ENCODE peak calls at places on chromosomes 3 and 15, in ten cellular contexts. G is nephron progenitor cell, R is transverse colon, Q is uterus, O is GM23338, U is Calu3, H is upper lobe of left lung, S is omental fat pad, V is psoas muscle, L is MCF 10A. F is an unnamed sample.

GRCh38 chr3:13219077-13219901 is 146.1 kb upstream of the IQSEC1 start:
- DNase-seq in U (no peak), S (no peak), Q (no peak), L (no peak), H (no peak), V (peak), G (no peak), O (no peak), R (no peak), F (no peak)

GRCh38 chr3:32586361-32586760 is 15.7 kb upstream of the DYNC1LI1 start:
- DNase-seq in Q (no peak), O (no peak), R (no peak), L (no peak), U (no peak), V (no peak), G (no peak), S (no peak), H (no peak), F (no peak)

GRCh38 chr15:70627322-70627721 is 136.0 kb downstream of the UACA start:
- DNase-seq in V (no peak), L (no peak), S (no peak), Q (no peak), H (no peak), G (no peak), U (no peak), O (no peak), R (no peak), F (no peak)

GRCh38 chr15:68317281-68318007 is 39.9 kb downstream of the FEM1B start:
- DNase-seq in H (peak), U (no peak), O (no peak), V (no peak), L (no peak), S (no peak), G (no peak), Q (peak), R (no peak), F (no peak)

GRCh38 chr15:77514635-77515421 is 94.1 kb downstream of the HMG20A start:
- DNase-seq in V (peak), U (no peak), G (no peak), H (no peak), L (no peak), R (no peak), Q (no peak), S (no peak), O (no peak), F (no peak)

GRCh38 chr3:98839846-98840245 is 61.6 kb downstream of the DCBLD2 start:
- DNase-seq in R (no peak), L (no peak), H (no peak), S (no peak), G (no peak), U (no peak), O (no peak), V (no peak), Q (no peak), F (no peak)

GRCh38 chr3:74768010-74768409 is 153.6 kb upstream of the CNTN3 start:
- DNase-seq in R (no peak), U (no peak), G (no peak), V (no peak), H (no peak), L (no peak), Q (no peak), O (no peak), S (no peak), F (no peak)

GRCh38 chr15:87827126-87827525 is 429.4 kb downstream of the NTRK3 start:
- DNase-seq in R (no peak), O (no peak), U (no peak), V (no peak), H (no peak), S (no peak), L (peak), Q (no peak), G (no peak), F (no peak)

GRCh38 chr15:43118276-43118675 is 12.4 kb upstream of the UBR1 start:
- DNase-seq in S (no peak), R (no peak), G (no peak), H (no peak), V (no peak), U (no peak), L (no peak), Q (no peak), O (no peak), F (peak)

GRCh38 chr15:100692671-100693070 is 90.3 kb downstream of the ASB7 start:
- DNase-seq in H (no peak), L (no peak), S (no peak), U (no peak), O (no peak), V (no peak), R (no peak), Q (peak), G (no peak), F (no peak)

DNA sequence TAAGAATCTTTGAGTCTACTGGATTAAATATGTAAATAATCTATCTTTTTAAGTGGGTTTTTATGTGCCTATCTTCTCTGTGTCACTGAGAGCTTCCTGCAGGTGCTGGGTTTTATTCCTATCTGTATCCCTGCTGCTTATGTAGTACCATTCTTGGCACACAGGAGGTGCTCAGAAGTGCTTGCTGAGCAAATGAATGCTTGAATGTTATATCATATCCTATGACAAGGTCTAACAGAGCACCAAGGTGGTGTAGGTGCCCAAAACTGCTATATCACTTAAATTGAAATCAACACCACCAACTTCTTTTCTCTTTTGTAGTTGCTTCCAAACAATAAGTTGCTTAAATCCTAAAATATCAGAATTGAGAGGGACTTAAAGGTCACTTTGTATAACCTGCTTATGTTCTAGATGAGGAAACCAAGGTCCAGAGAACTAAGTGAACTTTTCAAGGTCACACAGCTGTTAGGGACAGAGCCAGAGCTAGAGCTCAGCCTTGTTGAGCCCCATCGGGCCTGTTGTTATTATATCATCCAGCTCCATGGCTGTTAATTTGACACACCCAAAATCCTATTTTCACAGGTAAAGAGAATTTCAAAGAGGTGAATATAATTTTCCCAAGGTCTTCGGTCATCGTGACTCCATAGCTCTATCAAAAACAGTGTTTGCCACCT is 46.0 kb downstream of the CCNL1 start:
- DNase-seq in O (peak), L (no peak), G (no peak), V (no peak), H (no peak), Q (no peak), R (no peak), S (no peak), U (no peak), F (no peak)
- TF ChIP-seq CTCF in O (peak), L (no peak), G (no peak), V (no peak), H (peak), Q (no peak), R (no peak), S (no peak), U (no peak), F (no peak)

GRCh38 chr3:181844227-181844626 is 132.5 kb downstream of the SOX2 start:
- DNase-seq in G (no peak), Q (no peak), S (no peak), V (no peak), L (no peak), U (no peak), R (no peak), O (no peak), H (no peak), F (no peak)

GRCh38 chr3:181839915-181840295 is 128.2 kb downstream of the SOX2 start:
- DNase-seq in U (no peak), Q (no peak), G (no peak), R (no peak), H (no peak), L (no peak), V (no peak), O (no peak), S (no peak), F (no peak)

DNA sequence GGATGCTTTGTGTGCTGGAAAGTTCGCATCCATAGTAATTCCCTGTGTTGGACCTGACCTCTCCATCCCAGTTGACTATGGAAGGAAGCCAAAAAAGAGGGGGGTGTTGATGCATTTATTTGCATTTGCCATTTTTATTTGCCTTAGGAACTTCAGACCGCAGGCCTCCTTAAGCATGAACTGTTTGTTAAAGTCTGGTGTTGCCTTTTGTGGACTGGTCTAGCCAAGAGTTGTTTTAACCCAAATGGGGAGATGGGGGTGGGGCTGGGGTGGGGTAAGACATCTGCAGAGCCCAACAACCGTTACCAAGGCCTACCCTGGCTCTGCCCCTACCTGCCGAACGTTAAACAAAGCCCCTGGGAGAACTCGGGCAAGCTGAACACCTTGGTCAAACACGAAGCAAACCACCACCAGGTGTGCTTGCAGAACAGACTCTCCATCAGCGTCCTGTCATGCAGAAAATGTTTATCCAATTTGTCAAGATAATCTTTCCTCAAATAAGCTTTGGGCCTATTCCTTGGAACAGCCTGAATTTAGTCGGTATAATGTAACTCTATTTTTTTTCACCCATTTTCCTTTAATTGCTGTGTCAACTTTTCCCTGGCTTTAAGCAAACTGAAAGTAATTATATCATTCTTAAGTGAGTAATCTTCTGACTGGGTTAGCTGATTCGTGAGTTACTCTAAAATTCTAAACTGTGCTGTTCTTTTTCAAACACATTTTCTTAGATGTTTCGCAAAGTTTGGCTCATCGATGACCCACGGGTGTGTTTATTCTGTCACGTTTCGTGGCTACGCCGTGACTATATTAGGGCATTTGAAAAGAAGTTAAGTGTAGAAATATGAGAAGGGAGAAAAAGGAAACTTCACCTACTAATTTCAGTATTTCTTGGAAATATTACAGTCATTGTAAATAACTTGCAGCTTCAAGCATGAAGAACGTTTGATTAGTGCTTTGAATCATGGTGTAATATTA is 127.5 kb downstream of the SOX2 start:
- DNase-seq in R (no peak), G (no peak), L (no peak), Q (no peak), H (no peak), V (no peak), O (no peak), S (no peak), U (no peak), F (no peak)
- TF ChIP-seq CTCF in R (no peak), G (no peak), L (no peak), Q (no peak), H (no peak), V (no peak), O (no peak), S (no peak), U (no peak), F (no peak)

GRCh38 chr15:90893175-90894090 is 9.1 kb downstream of the FES start:
- DNase-seq in H (no peak), U (no peak), V (no peak), L (no peak), Q (no peak), O (peak), R (no peak), G (no peak), S (no peak), F (no peak)
- TF ChIP-seq CTCF in H (no peak), U (no peak), V (no peak), L (peak), Q (no peak), O (peak), R (no peak), G (no peak), S (no peak), F (no peak)

DNA sequence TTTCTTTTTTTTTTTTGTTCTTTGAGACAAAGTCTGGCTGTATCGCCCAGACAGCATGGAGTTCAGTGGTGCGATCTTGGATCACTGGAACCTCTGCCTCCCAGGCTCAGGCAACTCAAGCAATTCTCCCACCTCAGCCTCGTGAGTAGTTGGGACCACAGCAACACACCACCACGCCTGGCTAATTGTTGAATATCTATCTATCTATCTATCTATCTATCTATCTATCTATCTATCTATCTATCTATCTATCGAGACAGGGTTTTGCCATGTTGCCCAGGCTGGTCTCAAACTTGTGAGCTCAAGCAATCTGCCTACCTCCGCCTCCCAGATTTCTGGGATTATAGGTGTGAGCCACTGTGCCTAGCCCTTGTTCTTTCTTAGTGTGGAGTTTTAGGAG is 143.3 kb upstream of the DPH6 start:
- DNase-seq in Q (no peak), G (no peak), U (no peak), H (no peak), L (no peak), V (no peak), S (no peak), R (no peak), O (no peak), F (no peak)
- TF ChIP-seq CTCF in Q (no peak), G (no peak), U (no peak), H (no peak), L (no peak), V (no peak), S (no peak), R (no peak), O (no peak), F (no peak)

GRCh38 chr3:9884555-9885165 is 4.6 kb upstream of the CIDEC start:
- DNase-seq in V (no peak), G (no peak), H (no peak), U (peak), Q (peak), O (no peak), S (no peak), L (peak), R (no peak), F (no peak)
- TF ChIP-seq CTCF in V (no peak), G (no peak), H (no peak), U (no peak), Q (no peak), O (no peak), S (no peak), L (no peak), R (no peak), F (no peak)

DNA sequence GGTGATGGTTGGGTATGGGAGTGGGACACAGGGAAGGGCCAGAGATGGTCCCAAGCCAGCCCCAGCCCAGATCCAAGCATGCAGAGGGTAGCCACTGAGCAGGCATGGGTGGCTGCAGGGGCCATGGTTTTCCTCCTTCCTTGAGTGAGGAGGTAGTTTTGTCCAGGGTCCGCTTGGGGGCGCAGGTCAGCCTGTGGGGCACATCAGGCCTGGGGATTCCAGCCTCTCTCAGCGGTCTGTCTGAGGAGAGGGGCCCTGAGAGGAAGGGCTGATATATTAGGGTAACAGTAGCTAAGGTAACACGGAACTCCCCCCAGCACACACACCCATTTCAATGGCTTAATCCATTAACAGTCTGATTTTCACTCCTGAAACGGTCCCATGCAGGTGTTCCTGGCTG is 22.7 kb upstream of the LCTL start:
- DNase-seq in O (peak), V (no peak), U (no peak), H (no peak), G (no peak), L (no peak), Q (no peak), S (no peak), R (no peak), F (no peak)
- TF ChIP-seq CTCF in O (peak), V (no peak), U (no peak), H (no peak), G (no peak), L (no peak), Q (no peak), S (no peak), R (no peak), F (no peak)

DNA sequence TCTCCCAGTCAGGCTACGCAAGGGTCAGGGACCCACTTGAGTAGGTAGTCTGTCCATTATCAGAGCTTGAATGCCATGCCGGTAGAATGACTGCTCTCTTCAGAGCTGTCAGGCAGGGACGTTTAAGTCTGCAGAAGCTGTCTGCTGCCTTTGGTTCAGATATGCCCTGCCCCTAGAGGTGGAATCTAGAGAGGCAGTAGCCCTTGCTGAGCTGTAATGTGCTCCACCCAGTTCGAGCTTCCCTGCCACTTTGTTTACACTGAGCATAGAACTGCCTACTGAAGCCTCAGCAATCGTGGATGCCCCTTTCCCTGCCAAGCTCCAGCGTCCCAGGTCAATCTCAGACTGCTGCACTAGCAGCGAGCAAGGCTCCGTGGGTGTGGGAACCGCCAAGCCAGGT is 57.5 kb upstream of the SETMAR start:
- DNase-seq in S (no peak), R (no peak), U (no peak), V (no peak), L (no peak), G (no peak), H (no peak), Q (no peak), O (peak), F (no peak)
- TF ChIP-seq CTCF in S (no peak), R (no peak), U (no peak), V (no peak), L (no peak), G (no peak), H (no peak), Q (no peak), O (peak), F (no peak)

GRCh38 chr3:173733029-173733652 is 335.6 kb downstream of the NLGN1 start:
- DNase-seq in H (no peak), R (no peak), L (peak), S (no peak), V (no peak), Q (no peak), G (no peak), O (peak), U (peak), F (no peak)
- TF ChIP-seq CTCF in H (no peak), R (no peak), L (peak), S (no peak), V (peak), Q (no peak), G (peak), O (peak), U (peak), F (no peak)

F was measured in GM13976.